ENCODE peak calls at places on chromosomes 1 and 21, in seven cellular contexts. L is heart right ventricle; T is NCI-H460; Y is stimulated activated effector memory CD8-positive, alpha-beta T cell treated with anti-CD3 and anti-CD28 coated beads, Interleukin-12 subunit alpha, Interleukin-12 subunit beta, amount 100 ng/mL, for 72 hours; J is stimulated activated CD4-positive, alpha-beta T cell treated with anti-CD3 and anti-CD28 coated beads, Interleukin-2, amount 100 ng/mL, for 24 hours; R is nucleus accumbens; Q is MM.1S. X is an unnamed sample.

GRCh38 chr1:205547932-205548827 is 43.7 kb downstream of the CDK18 start:
- DNase-seq in J (no peak), L (no peak), T (no peak), Q (no peak), R (no peak), Y (no peak), X (no peak)

GRCh38 chr21:29194847-29195246 is 64.4 kb downstream of the MAP3K7CL start:
- DNase-seq in L (no peak), Y (no peak), J (no peak), T (no peak), Q (no peak), R (no peak), X (no peak)

GRCh38 chr1:89701746-89702241 is 68.9 kb downstream of the LRRC8C start:
- DNase-seq in Y (no peak), Q (no peak), R (no peak), T (no peak), J (peak; percentile 43), L (peak; percentile 9), X (no peak)

GRCh38 chr1:50368179-50369007 is 54.9 kb downstream of the DMRTA2 start:
- DNase-seq in R (peak; percentile 4), Y (peak; percentile 62), L (peak; percentile 18), Q (peak; percentile 26), T (peak; percentile 3), J (peak; percentile 24), X (peak; percentile 30)

GRCh38 chr21:35084869-35085268 is 35.8 kb upstream of the RUNX1 start:
- DNase-seq in Y (no peak), R (no peak), L (no peak), T (peak; percentile 36), J (no peak), Q (no peak), X (no peak)

GRCh38 chr1:225651376-225651871 is 1.5 kb downstream of the ENAH start:
- DNase-seq in J (no peak), Q (no peak), R (no peak), T (no peak), Y (no peak), L (no peak), X (no peak)

GRCh38 chr1:1419812-1420653 is 1.0 kb downstream of the ANKRD65 start:
- DNase-seq in J (no peak), R (no peak), Y (no peak), Q (no peak), L (no peak), T (no peak), X (no peak)

GRCh38 chr1:236108027-236108648 is 34.2 kb upstream of the GPR137B start:
- DNase-seq in L (no peak), R (no peak), Y (no peak), T (no peak), J (no peak), Q (no peak), X (no peak)

GRCh38 chr1:223363057-223363855 is 720 bp downstream of the SUSD4 start:
- DNase-seq in J (peak; percentile 44), T (no peak), Y (no peak), Q (no peak), R (peak; percentile 58), L (peak; percentile 52), X (no peak)